ENCODE peak calls at places on chromosomes 1 and 21, in five cellular contexts. One of them, this sample, is unnamed.

GRCh38 chr1:40539338-40539737 is 7.9 kb downstream of the ZNF684 start:
- DNase-seq in sigmoid colon: no peak
- DNase-seq in dorsolateral prefrontal cortex: no peak
- DNase-seq in pancreas: no peak
- DNase-seq in left ventricle myocardium inferior: no peak
- DNase-seq in this sample: no peak

GRCh38 chr1:214303106-214303505 is 22.1 kb downstream of the SMYD2 start:
- DNase-seq in dorsolateral prefrontal cortex: no peak
- DNase-seq in sigmoid colon: no peak
- DNase-seq in left ventricle myocardium inferior: no peak
- DNase-seq in pancreas: no peak
- DNase-seq in this sample: no peak

GRCh38 chr1:30664103-30664755 is 59.2 kb downstream of the MATN1 start:
- DNase-seq in sigmoid colon: no peak
- DNase-seq in dorsolateral prefrontal cortex: no peak
- DNase-seq in pancreas: peak
- DNase-seq in left ventricle myocardium inferior: no peak
- DNase-seq in this sample: no peak

GRCh38 chr1:34928865-34929496 is 469 bp downstream of the DLGAP3 start:
- DNase-seq in dorsolateral prefrontal cortex: no peak
- DNase-seq in left ventricle myocardium inferior: no peak
- DNase-seq in pancreas: no peak
- DNase-seq in sigmoid colon: no peak
- DNase-seq in this sample: no peak

GRCh38 chr1:208004851-208005250 is 93.9 kb upstream of the CD34 start:
- DNase-seq in dorsolateral prefrontal cortex: no peak
- DNase-seq in sigmoid colon: no peak
- DNase-seq in left ventricle myocardium inferior: no peak
- DNase-seq in pancreas: no peak
- DNase-seq in this sample: no peak

GRCh38 chr1:64031191-64031590 is 172.2 kb upstream of the UBE2U start:
- DNase-seq in sigmoid colon: no peak
- DNase-seq in left ventricle myocardium inferior: no peak
- DNase-seq in pancreas: no peak
- DNase-seq in dorsolateral prefrontal cortex: no peak
- DNase-seq in this sample: no peak

GRCh38 chr1:167601442-167602380 is 28.3 kb upstream of the RCSD1 start:
- DNase-seq in dorsolateral prefrontal cortex: no peak
- DNase-seq in sigmoid colon: peak
- DNase-seq in pancreas: peak
- DNase-seq in left ventricle myocardium inferior: peak
- DNase-seq in this sample: no peak

GRCh38 chr1:20486457-20487235 is 636 bp upstream of the CAMK2N1 start:
- DNase-seq in dorsolateral prefrontal cortex: peak
- DNase-seq in pancreas: peak
- DNase-seq in sigmoid colon: peak
- DNase-seq in left ventricle myocardium inferior: peak
- DNase-seq in this sample: peak

GRCh38 chr1:218425647-218426342 is 80.7 kb downstream of the TGFB2 start:
- DNase-seq in sigmoid colon: no peak
- DNase-seq in pancreas: no peak
- DNase-seq in dorsolateral prefrontal cortex: no peak
- DNase-seq in left ventricle myocardium inferior: no peak
- DNase-seq in this sample: no peak

GRCh38 chr1:219402925-219403324 is 210.0 kb downstream of the ZC3H11B start:
- DNase-seq in dorsolateral prefrontal cortex: no peak
- DNase-seq in pancreas: no peak
- DNase-seq in left ventricle myocardium inferior: no peak
- DNase-seq in sigmoid colon: no peak
- DNase-seq in this sample: no peak

GRCh38 chr1:85089203-85089602 is 40.9 kb upstream of the MCOLN3 start:
- DNase-seq in dorsolateral prefrontal cortex: no peak
- DNase-seq in left ventricle myocardium inferior: no peak
- DNase-seq in pancreas: no peak
- DNase-seq in sigmoid colon: no peak
- DNase-seq in this sample: no peak

GRCh38 chr1:115727706-115728249 is 40.7 kb downstream of the CASQ2 start:
- DNase-seq in sigmoid colon: peak
- DNase-seq in pancreas: peak
- DNase-seq in left ventricle myocardium inferior: peak
- DNase-seq in dorsolateral prefrontal cortex: no peak
- DNase-seq in this sample: no peak

GRCh38 chr1:204130178-204130577 is 21.7 kb downstream of the ETNK2 start:
- DNase-seq in dorsolateral prefrontal cortex: no peak
- DNase-seq in sigmoid colon: no peak
- DNase-seq in left ventricle myocardium inferior: no peak
- DNase-seq in pancreas: peak
- DNase-seq in this sample: no peak

GRCh38 chr1:222995230-222995580 is 147.8 kb downstream of the TLR5 start:
- DNase-seq in left ventricle myocardium inferior: no peak
- DNase-seq in dorsolateral prefrontal cortex: no peak
- DNase-seq in pancreas: no peak
- DNase-seq in sigmoid colon: no peak
- DNase-seq in this sample: no peak

GRCh38 chr21:32653326-32653901 is 41.2 kb upstream of the CFAP298 start:
- DNase-seq in left ventricle myocardium inferior: no peak
- DNase-seq in dorsolateral prefrontal cortex: no peak
- DNase-seq in pancreas: no peak
- DNase-seq in sigmoid colon: no peak
- DNase-seq in this sample: no peak

GRCh38 chr1:164240081-164240480 is 318.9 kb upstream of the PBX1 start:
- DNase-seq in pancreas: peak
- DNase-seq in sigmoid colon: no peak
- DNase-seq in left ventricle myocardium inferior: no peak
- DNase-seq in dorsolateral prefrontal cortex: no peak
- DNase-seq in this sample: no peak

GRCh38 chr1:85933901-85934300 is 222.7 kb downstream of the COL24A1 start:
- DNase-seq in left ventricle myocardium inferior: no peak
- DNase-seq in dorsolateral prefrontal cortex: no peak
- DNase-seq in sigmoid colon: no peak
- DNase-seq in pancreas: no peak
- DNase-seq in this sample: no peak

GRCh38 chr1:196029410-196029809 is 578.8 kb downstream of the KCNT2 start:
- DNase-seq in left ventricle myocardium inferior: no peak
- DNase-seq in sigmoid colon: no peak
- DNase-seq in pancreas: no peak
- DNase-seq in dorsolateral prefrontal cortex: no peak
- DNase-seq in this sample: no peak

GRCh38 chr21:20996421-20997307 is 1.5 kb upstream of the NCAM2 start:
- DNase-seq in sigmoid colon: no peak
- DNase-seq in left ventricle myocardium inferior: no peak
- DNase-seq in pancreas: no peak
- DNase-seq in dorsolateral prefrontal cortex: no peak
- DNase-seq in this sample: no peak

GRCh38 chr1:166302919-166303758 is 136.3 kb upstream of the FAM78B start:
- DNase-seq in dorsolateral prefrontal cortex: no peak
- DNase-seq in sigmoid colon: no peak
- DNase-seq in left ventricle myocardium inferior: no peak
- DNase-seq in pancreas: no peak
- DNase-seq in this sample: no peak

GRCh38 chr1:186574951-186575747 is 105.1 kb downstream of the PTGS2 start:
- DNase-seq in dorsolateral prefrontal cortex: no peak
- DNase-seq in pancreas: no peak
- DNase-seq in sigmoid colon: no peak
- DNase-seq in left ventricle myocardium inferior: no peak
- DNase-seq in this sample: no peak

DNA sequence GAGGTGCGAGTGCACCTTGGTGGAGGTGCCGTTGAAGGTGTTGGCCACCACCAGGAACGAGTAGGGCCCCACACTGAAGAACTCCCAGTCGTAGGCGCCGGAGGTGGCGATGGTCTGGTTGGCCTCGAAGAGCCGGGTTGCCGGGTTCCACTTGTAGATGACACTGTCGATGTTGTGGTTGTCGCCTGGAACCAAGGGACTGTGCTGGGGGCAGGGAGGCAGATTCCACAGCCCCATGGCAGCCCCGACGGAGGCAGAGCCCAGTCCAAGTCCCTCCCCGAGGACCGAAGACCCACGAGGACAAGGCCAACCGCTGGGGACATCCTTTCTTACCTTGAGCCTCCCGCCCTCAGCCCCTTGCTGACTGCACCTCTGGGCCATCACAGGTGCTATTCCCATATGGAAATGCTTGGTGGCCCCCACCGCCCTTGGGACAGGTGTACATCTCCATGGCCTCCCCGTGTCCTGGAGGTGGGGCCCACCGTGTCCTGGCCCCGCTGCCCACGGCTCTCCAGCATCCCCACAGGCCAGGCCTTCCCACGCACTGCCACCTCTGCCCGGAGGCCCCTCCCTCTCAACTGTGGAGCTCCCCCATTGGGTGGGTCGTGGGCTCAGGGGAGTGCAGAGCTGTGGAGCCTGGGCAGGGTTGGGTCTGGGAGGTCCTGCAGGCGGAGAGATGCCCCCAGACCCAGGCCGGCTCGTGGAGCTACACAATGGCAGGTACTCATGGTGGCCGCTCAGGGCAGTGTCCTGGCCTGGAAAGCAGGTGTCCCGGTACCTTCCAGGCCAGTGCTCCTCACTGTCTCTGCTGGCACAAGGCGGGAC is 17.9 kb downstream of the KRTAP10-1 start:
- DNase-seq in left ventricle myocardium inferior: peak
- DNase-seq in sigmoid colon: peak
- DNase-seq in pancreas: peak
- DNase-seq in dorsolateral prefrontal cortex: no peak
- DNase-seq in this sample: no peak
- TF ChIP-seq CTCF in left ventricle myocardium inferior: no peak
- TF ChIP-seq CTCF in sigmoid colon: no peak
- TF ChIP-seq CTCF in pancreas: no peak
- TF ChIP-seq CTCF in dorsolateral prefrontal cortex: no peak
- TF ChIP-seq CTCF in this sample: no peak

DNA sequence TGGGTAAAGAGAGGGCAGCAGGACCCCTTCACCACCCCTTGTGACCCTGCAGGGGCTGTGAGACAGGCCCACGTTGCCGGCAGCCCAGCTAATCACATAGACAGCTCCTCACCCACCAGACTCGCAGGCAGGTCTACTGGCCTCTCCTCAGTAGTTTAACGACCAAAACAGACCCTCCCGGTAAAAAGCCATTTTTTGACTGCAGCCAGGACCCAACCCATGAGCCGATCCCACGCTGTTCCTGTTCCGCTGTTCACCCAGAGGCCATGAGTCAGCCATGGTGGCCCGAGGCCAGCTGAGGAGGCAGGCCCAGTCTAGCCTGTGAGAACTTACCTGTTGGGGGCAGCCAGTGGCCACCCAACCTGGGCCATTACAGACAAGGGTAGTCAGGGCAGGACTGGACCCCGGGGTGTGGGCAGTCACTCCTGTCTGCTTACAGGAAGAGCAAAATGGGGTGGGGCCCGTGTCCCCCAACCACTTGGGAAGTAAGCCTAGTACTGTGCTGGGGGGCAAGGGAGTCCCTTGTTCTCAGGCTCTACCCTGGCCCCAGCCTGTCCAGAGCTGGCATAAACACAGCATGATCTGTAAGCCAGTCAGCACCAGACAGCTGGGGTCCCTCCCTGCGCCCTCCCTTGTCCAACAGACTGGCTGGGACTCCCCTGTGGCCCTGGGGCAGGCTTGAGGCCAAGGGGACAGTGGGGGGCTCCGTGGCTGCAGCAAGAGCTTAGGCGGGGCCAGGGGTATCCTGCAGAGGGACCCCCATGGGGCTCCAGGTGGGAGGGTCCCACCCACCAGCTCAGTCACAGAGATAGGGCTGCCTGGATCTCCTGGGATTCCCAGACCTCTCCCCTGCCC is 61.9 kb downstream of the WNT9A start:
- DNase-seq in dorsolateral prefrontal cortex: no peak
- DNase-seq in sigmoid colon: peak
- DNase-seq in left ventricle myocardium inferior: peak
- DNase-seq in pancreas: no peak
- DNase-seq in this sample: peak
- TF ChIP-seq CTCF in dorsolateral prefrontal cortex: no peak
- TF ChIP-seq CTCF in sigmoid colon: no peak
- TF ChIP-seq CTCF in left ventricle myocardium inferior: no peak
- TF ChIP-seq CTCF in pancreas: no peak
- TF ChIP-seq CTCF in this sample: no peak

GRCh38 chr1:212139526-212140137 is 104.1 kb downstream of the DTL start:
- DNase-seq in left ventricle myocardium inferior: no peak
- DNase-seq in dorsolateral prefrontal cortex: no peak
- DNase-seq in pancreas: no peak
- DNase-seq in sigmoid colon: no peak
- DNase-seq in this sample: no peak

GRCh38 chr1:212147581-212148033 is 112.1 kb downstream of the DTL start:
- DNase-seq in sigmoid colon: no peak
- DNase-seq in pancreas: no peak
- DNase-seq in left ventricle myocardium inferior: no peak
- DNase-seq in dorsolateral prefrontal cortex: no peak
- DNase-seq in this sample: no peak

GRCh38 chr1:212138441-212138840 is 102.9 kb downstream of the DTL start:
- DNase-seq in left ventricle myocardium inferior: no peak
- DNase-seq in sigmoid colon: no peak
- DNase-seq in pancreas: no peak
- DNase-seq in dorsolateral prefrontal cortex: no peak
- DNase-seq in this sample: no peak

GRCh38 chr1:212141404-212141803 is 105.9 kb downstream of the DTL start:
- DNase-seq in pancreas: no peak
- DNase-seq in dorsolateral prefrontal cortex: no peak
- DNase-seq in left ventricle myocardium inferior: no peak
- DNase-seq in sigmoid colon: no peak
- DNase-seq in this sample: no peak

GRCh38 chr1:212142883-212143530 is 107.5 kb downstream of the DTL start:
- DNase-seq in dorsolateral prefrontal cortex: no peak
- DNase-seq in sigmoid colon: no peak
- DNase-seq in pancreas: no peak
- DNase-seq in left ventricle myocardium inferior: no peak
- DNase-seq in this sample: no peak
- TF ChIP-seq CTCF in dorsolateral prefrontal cortex: no peak
- TF ChIP-seq CTCF in sigmoid colon: no peak
- TF ChIP-seq CTCF in pancreas: no peak
- TF ChIP-seq CTCF in left ventricle myocardium inferior: no peak
- TF ChIP-seq CTCF in this sample: no peak

DNA sequence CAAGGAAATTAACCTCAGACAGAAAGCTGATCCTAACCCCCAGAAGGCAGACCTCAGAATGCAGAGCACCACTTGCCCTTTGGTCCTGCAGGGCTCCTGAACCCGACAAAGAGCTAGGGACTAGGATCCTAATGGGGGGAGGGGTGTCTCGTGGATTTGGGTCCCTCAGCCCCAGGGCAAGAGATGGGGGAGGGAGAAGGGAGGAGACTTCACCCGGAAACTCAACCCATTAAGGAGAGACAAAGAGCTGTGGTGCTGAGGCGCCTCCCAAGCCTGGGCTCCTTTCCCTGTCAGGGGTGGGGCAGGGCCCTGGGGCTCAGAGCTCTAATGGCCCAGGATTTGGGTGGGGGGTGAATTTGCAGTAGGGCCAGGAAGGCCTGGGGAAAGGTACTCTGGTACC is 2.9 kb downstream of the NECTIN4 start:
- DNase-seq in dorsolateral prefrontal cortex: no peak
- DNase-seq in pancreas: no peak
- DNase-seq in left ventricle myocardium inferior: no peak
- DNase-seq in sigmoid colon: no peak
- DNase-seq in this sample: no peak
- TF ChIP-seq CTCF in dorsolateral prefrontal cortex: no peak
- TF ChIP-seq CTCF in pancreas: no peak
- TF ChIP-seq CTCF in left ventricle myocardium inferior: no peak
- TF ChIP-seq CTCF in sigmoid colon: no peak
- TF ChIP-seq CTCF in this sample: no peak

DNA sequence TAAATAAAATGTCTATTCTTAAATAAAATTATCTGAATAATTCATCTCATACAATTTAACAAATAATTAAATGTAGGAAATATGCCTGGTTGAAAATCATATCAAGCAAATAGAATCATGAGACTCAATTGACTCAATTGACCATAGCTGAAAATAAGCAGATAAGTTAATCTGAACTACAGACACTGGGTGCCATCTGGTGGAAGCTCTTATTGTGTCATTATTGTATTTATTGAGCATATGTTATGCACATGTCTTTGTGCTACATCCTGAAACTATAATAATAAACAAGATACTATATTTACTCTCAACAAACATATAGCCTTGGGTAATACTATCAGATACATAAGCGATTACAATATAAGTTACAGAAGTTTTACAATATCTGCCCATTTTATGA is 41.0 kb downstream of the BRINP3 start:
- DNase-seq in left ventricle myocardium inferior: no peak
- DNase-seq in pancreas: no peak
- DNase-seq in dorsolateral prefrontal cortex: no peak
- DNase-seq in sigmoid colon: no peak
- DNase-seq in this sample: no peak
- TF ChIP-seq CTCF in left ventricle myocardium inferior: no peak
- TF ChIP-seq CTCF in pancreas: no peak
- TF ChIP-seq CTCF in dorsolateral prefrontal cortex: peak
- TF ChIP-seq CTCF in sigmoid colon: no peak
- TF ChIP-seq CTCF in this sample: no peak